ENCODE peak calls at places on chromosome 12, in eight cellular contexts. X is heart left ventricle, T is lower leg skin, L is body of pancreas, N is uterus, F is MCF 10A, A is GM13976, R is astrocyte of the spinal cord. K is an unnamed sample.

GRCh38 chr12:125346361-125346760 is 281.1 kb downstream of the AACS start:
- DNase-seq in X (no peak), F (no peak), N (no peak), L (no peak), A (no peak), R (no peak), T (no peak), K (no peak)

GRCh38 chr12:116604883-116605641 is 45.9 kb downstream of the MAP1LC3B2 start:
- DNase-seq in R (no peak), X (no peak), L (no peak), A (no peak), N (peak), F (no peak), T (no peak), K (no peak)

GRCh38 chr12:67271976-67272375 is 2.8 kb downstream of the CAND1 start:
- DNase-seq in X (no peak), L (no peak), N (no peak), T (no peak), F (no peak), A (no peak), R (no peak), K (no peak)

GRCh38 chr12:113818278-113818677 is 147.8 kb downstream of the RBM19 start:
- DNase-seq in T (no peak), L (no peak), R (no peak), A (no peak), N (no peak), X (no peak), F (no peak), K (no peak)

GRCh38 chr12:50101663-50102062 is 2.1 kb upstream of the GPD1 start:
- DNase-seq in N (no peak), A (no peak), L (no peak), T (no peak), F (peak), X (no peak), R (peak), K (no peak)

GRCh38 chr12:123269395-123269892 is 2.2 kb downstream of the CDK2AP1 start:
- DNase-seq in T (no peak), R (peak), N (peak), F (no peak), L (peak), A (peak), X (peak), K (peak)

GRCh38 chr12:10186299-10186698 is 7.5 kb downstream of the TMEM52B start:
- DNase-seq in L (no peak), X (peak), T (no peak), A (peak), R (no peak), F (no peak), N (no peak), K (peak)

GRCh38 chr12:91347686-91348085 is 165.1 kb upstream of the DCN start:
- DNase-seq in T (no peak), L (no peak), R (no peak), A (no peak), X (no peak), N (no peak), F (no peak), K (no peak)

GRCh38 chr12:62657363-62657632 is 190.7 kb downstream of the MON2 start:
- DNase-seq in R (no peak), L (no peak), F (no peak), T (no peak), X (no peak), N (no peak), A (no peak), K (no peak)

GRCh38 chr12:82650627-82651337 is 35.9 kb upstream of the TMTC2 start:
- DNase-seq in A (peak), N (no peak), R (peak), F (peak), L (no peak), X (peak), T (peak), K (peak)

GRCh38 chr12:130413909-130414308 is 76.2 kb downstream of the PIWIL1 start:
- DNase-seq in T (no peak), N (no peak), L (no peak), A (no peak), X (no peak), F (no peak), R (no peak), K (no peak)

GRCh38 chr12:47801170-47801903 is 18.4 kb downstream of the HDAC7 start:
- DNase-seq in T (no peak), R (no peak), L (no peak), N (no peak), A (no peak), F (no peak), X (peak), K (no peak)

GRCh38 chr12:3795096-3795799 is 42.3 kb upstream of the CRACR2A start:
- DNase-seq in T (no peak), F (no peak), X (no peak), L (no peak), N (no peak), A (no peak), R (no peak), K (no peak)

GRCh38 chr12:64232201-64232600 is 10.1 kb upstream of the KICS2 start:
- DNase-seq in L (no peak), F (no peak), T (no peak), A (no peak), X (no peak), N (no peak), R (no peak), K (no peak)

GRCh38 chr12:124273630-124274029 is 21.3 kb upstream of the RFLNA start:
- DNase-seq in X (no peak), L (no peak), N (no peak), F (peak), A (peak), R (peak), T (no peak), K (peak)

GRCh38 chr12:89261210-89261609 is 91.1 kb downstream of the DUSP6 start:
- DNase-seq in T (no peak), X (no peak), L (no peak), N (no peak), R (no peak), A (no peak), F (no peak), K (no peak)

GRCh38 chr12:1306096-1306495 is 288.3 kb downstream of the FBXL14 start:
- DNase-seq in R (no peak), A (no peak), N (no peak), F (no peak), X (no peak), L (peak), T (no peak), K (no peak)

GRCh38 chr12:128587918-128588317 is 235.8 kb downstream of the SLC15A4 start:
- DNase-seq in X (no peak), F (no peak), T (no peak), L (no peak), N (no peak), R (no peak), A (no peak), K (no peak)

GRCh38 chr12:76266797-76267196 is 81.4 kb downstream of the BBS10 start:
- DNase-seq in T (peak), R (peak), A (no peak), N (no peak), F (peak), X (peak), L (no peak), K (no peak)

GRCh38 chr12:32051511-32052299 is 54.9 kb upstream of the BICD1 start:
- DNase-seq in X (no peak), R (peak), N (peak), A (no peak), L (no peak), T (no peak), F (peak), K (no peak)

GRCh38 chr12:15278816-15279658 is 43.3 kb upstream of the PTPRO start:
- DNase-seq in X (peak), R (peak), F (peak), N (peak), A (no peak), T (peak), L (peak), K (no peak)

GRCh38 chr12:57722716-57723629 is 15.6 kb downstream of the AGAP2 start:
- DNase-seq in R (no peak), T (no peak), X (peak), N (no peak), F (no peak), A (peak), L (no peak), K (peak)

GRCh38 chr12:64470507-64470906 is 18.6 kb downstream of the TBK1 start:
- DNase-seq in F (no peak), A (no peak), R (no peak), X (no peak), L (no peak), T (no peak), N (no peak), K (no peak)

GRCh38 chr12:117261267-117261666 is 71.0 kb upstream of the FBXO21 start:
- DNase-seq in R (no peak), F (peak), L (no peak), T (no peak), A (no peak), N (no peak), X (no peak), K (no peak)

GRCh38 chr12:9133243-9133938 is 17.7 kb upstream of the A2M start:
- DNase-seq in L (no peak), F (no peak), N (no peak), X (no peak), A (no peak), T (no peak), R (peak), K (no peak)

GRCh38 chr12:104958946-104959841 is 1.1 kb upstream of the SLC41A2 start:
- DNase-seq in F (peak), L (peak), A (no peak), X (no peak), R (peak), N (no peak), T (no peak), K (no peak)

GRCh38 chr12:94763461-94763860 is 113.1 kb upstream of the TMCC3 start:
- DNase-seq in T (no peak), L (no peak), N (no peak), A (no peak), X (no peak), F (no peak), R (no peak), K (no peak)

GRCh38 chr12:104699489-104700194 is 242.9 kb downstream of the CHST11 start:
- DNase-seq in X (no peak), T (no peak), R (no peak), F (no peak), N (no peak), L (no peak), A (peak), K (peak)

DNA sequence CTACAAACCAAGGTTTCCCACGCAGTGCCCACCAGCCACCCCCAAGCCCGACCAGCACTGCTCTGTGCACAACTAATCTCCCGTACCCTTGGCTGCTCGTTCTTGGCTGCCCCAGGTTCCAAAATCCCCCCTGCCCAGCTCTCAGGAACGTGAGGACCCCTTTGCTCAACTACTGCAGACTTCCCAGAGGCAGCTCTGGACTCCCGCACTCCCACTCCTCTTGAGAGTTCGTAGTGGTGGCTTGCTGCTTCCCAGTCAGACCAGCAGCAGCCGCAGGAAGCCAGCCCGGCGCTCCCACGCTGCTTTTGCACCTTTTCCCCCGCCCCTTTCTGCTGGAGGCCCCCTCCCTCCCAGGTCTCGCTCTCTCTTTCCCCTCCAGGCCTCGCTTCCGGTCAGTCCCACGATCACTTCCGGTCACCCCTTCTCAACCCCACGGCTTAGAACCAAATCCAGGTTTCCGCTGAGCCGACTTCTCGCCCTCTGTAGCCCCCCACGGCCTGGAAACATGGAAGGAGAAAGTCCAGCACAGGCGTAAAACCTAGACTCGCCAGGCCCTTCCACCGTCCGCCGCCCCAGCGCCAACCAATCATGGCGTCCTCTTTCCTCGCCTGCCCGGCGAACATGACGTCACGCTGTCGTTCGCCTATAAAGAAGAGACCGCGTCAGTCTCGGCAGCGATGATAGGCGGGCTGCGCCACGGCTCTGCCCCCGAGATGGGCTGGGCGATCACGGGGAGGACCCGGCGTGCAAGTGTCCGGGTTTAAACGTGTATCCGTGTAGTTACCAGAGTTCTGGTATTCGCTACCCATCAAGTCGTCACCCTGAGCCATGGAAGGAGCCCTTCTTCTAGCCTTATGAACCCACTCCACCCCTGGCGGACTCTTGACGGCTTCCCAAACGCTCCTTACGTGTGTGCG is at the start of gene TFCP2:
- DNase-seq in F (peak), X (peak), A (peak), N (peak), L (peak), R (peak), T (peak), K (peak)
- TF ChIP-seq CTCF in F (no peak), X (no peak), A (no peak), N (no peak), L (peak), R (no peak), T (no peak), K (no peak)

GRCh38 chr12:110289711-110290078 is 8.6 kb downstream of the ATP2A2 start:
- DNase-seq in R (no peak), T (no peak), A (no peak), X (no peak), L (no peak), F (no peak), N (no peak), K (no peak)
- TF ChIP-seq CTCF in R (no peak), T (no peak), A (no peak), X (no peak), L (no peak), F (no peak), N (no peak), K (no peak)

DNA sequence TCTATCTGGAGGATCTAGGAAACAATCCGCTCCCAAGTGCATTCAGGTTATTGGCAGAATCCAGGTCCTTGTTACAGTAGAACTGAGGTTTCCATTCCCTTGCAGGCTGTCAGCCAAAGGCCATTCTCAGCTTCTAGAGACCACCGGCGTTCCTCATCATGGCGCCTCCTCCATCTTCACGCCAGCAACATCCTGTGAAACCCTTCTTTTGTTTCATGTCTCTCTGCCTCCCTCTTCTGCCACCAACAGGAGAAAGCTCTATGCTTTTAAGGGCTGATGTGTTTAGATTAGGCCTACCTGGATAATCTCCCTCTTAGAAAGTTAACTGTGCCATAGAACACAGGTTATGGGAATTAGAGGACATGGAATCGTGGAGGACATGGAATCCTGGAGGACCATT is 133.0 kb upstream of the RASSF8 start:
- DNase-seq in A (no peak), T (no peak), F (no peak), R (no peak), L (no peak), X (no peak), N (no peak), K (no peak)
- TF ChIP-seq CTCF in A (no peak), T (no peak), F (no peak), R (no peak), L (no peak), X (no peak), N (no peak), K (no peak)

GRCh38 chr12:51625370-51625769 is 34.3 kb downstream of the SCN8A start:
- DNase-seq in N (no peak), F (no peak), R (no peak), T (no peak), X (no peak), A (no peak), L (no peak), K (no peak)
- TF ChIP-seq CTCF in N (no peak), F (no peak), R (no peak), T (no peak), X (no peak), A (no peak), L (no peak), K (no peak)

GRCh38 chr12:6376079-6376941 is 947 bp upstream of the SCNN1A start:
- DNase-seq in X (peak), N (peak), L (peak), R (peak), F (peak), T (no peak), A (no peak), K (no peak)
- TF ChIP-seq CTCF in X (peak), N (no peak), L (peak), R (peak), F (no peak), T (no peak), A (no peak), K (no peak)

DNA sequence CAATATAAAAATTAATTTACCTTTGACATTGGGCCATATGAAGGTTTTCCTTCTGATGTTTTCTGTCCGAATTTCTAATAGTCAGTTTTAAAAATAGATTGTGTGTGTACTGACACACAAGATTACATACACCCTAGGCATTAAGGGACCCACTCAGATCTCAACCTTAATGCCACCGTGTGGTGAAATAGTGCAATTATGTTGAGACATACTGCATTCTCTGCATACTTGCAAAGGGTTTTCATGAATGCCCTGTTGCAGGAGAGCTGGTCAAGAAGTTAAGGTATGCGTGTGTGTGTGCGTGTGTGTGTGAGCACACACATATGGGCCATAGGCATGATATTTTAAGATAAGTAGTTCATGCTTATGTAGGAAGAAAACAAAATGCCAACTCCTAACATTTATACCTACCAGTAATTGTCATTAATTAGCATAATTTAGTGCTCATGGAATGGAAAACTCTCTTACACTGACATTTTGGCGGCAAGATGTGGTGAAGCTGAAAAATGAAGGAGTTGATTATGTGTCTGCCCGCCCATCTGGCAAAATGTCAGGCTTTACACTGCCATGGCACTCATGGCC is 58.8 kb downstream of the PIK3C2G start:
- DNase-seq in F (peak), L (no peak), A (peak), R (peak), T (no peak), N (no peak), X (no peak), K (peak)
- TF ChIP-seq CTCF in F (peak), L (peak), A (no peak), R (peak), T (no peak), N (no peak), X (peak), K (peak)

GRCh38 chr12:30884804-30885203 is 41.7 kb upstream of the TSPAN11 start:
- DNase-seq in L (no peak), F (peak), T (no peak), R (no peak), N (no peak), X (no peak), A (no peak), K (no peak)

GRCh38 chr12:30880813-30881212 is 45.7 kb upstream of the TSPAN11 start:
- DNase-seq in R (no peak), T (no peak), A (no peak), N (no peak), X (no peak), L (no peak), F (no peak), K (no peak)

GRCh38 chr12:30885321-30885720 is 41.2 kb upstream of the TSPAN11 start:
- DNase-seq in T (no peak), R (no peak), L (no peak), F (no peak), A (no peak), X (no peak), N (no peak), K (no peak)

GRCh38 chr12:30880061-30880460 is 46.5 kb upstream of the TSPAN11 start:
- DNase-seq in N (no peak), A (no peak), T (no peak), X (no peak), R (no peak), F (peak), L (no peak), K (no peak)

DNA sequence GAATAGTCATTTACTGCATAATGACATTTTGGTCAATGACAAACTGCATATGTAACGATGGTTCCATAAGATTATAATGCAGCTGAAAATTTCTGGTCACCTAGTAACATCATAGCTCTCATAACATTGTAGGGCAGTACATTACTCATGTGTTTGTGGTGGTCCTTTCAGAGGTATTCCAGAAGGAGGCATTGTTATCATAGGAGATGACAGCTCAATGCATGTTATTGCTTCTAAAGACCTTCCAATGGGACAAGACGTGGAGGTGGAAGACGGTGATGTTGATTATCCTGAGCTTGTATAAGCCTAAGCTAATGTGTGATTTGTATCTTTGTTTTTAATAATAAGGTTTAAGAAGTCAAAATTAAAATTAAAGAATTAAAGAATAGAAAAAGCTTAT is 43.8 kb upstream of the TSPAN11 start:
- DNase-seq in A (no peak), T (no peak), F (no peak), X (no peak), L (no peak), R (no peak), N (no peak), K (no peak)
- TF ChIP-seq CTCF in A (no peak), T (no peak), F (no peak), X (peak), L (no peak), R (peak), N (no peak), K (no peak)

DNA sequence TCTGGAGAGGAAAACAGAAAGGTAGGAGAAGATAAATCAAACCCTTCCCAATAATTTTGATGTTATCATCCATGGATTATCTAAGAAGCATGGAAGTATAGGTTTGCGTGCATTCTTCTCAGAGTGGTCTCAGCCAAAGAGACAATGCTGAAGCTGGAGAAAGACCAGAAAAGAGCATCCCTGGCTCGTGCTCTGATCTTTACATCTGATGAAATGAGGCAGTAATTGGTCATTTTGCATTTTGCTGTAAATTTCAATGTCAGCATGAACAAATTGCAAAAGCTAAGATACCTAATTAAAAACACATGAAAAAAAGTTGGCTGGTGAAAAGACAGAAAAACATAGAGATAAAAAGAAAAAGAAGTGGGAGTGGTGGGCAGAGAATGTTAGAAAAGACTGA is 252.4 kb downstream of the ITPR2 start:
- DNase-seq in X (no peak), L (no peak), R (no peak), A (no peak), T (no peak), F (no peak), N (no peak), K (no peak)
- TF ChIP-seq CTCF in X (no peak), L (no peak), R (no peak), A (no peak), T (no peak), F (no peak), N (no peak), K (no peak)

DNA sequence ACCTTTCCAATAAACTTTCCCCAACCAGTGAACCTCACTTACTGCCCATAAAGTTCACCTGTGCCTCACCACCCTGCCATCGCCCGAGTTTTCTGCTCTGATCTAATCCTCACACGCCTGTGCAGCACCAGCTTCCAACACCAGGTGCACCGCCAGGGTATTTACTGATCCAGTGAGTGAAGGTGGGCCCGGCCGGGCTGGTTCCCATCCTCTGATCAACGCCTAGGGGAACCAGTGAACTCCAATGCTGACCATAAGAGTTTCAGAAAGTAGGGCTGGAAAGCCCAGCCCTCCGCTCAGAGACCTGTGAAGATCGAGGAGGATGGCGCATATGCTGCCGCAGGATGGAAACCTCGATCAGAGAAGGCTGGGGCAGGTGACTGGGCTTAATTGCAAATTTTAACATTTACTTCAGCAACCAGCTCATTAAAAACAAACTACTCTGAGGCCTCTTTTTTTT is 685 bp upstream of the MYL6B start:
- DNase-seq in N (no peak), L (peak), X (peak), A (peak), F (peak), T (peak), R (no peak), K (peak)
- TF ChIP-seq CTCF in N (no peak), L (peak), X (peak), A (peak), F (no peak), T (no peak), R (peak), K (no peak)